ENCODE peak calls at places on chromosomes 11 and 22, in four cellular contexts. C is fibroblast of mammary gland, X is choroid plexus epithelial cell, O is WERI-Rb-1. Q is an unnamed sample.

GRCh38 chr11:118059231-118059940 is 17.5 kb upstream of the TMPRSS4 start:
- DNase-seq in X (no peak), C (no peak), O (no peak), Q (no peak)

GRCh38 chr11:116796548-116796947 is 4.9 kb upstream of the APOA5 start:
- DNase-seq in C (no peak), O (no peak), X (no peak), Q (no peak)

GRCh38 chr11:131666006-131666405 is 295.6 kb downstream of the NTM start:
- DNase-seq in C (no peak), X (no peak), O (no peak), Q (no peak)

GRCh38 chr11:25163421-25163820 is 666.6 kb downstream of the LUZP2 start:
- DNase-seq in C (no peak), X (peak), O (no peak), Q (no peak)

GRCh38 chr22:18028817-18029527 is 4.6 kb upstream of the MICAL3 start:
- DNase-seq in C (no peak), X (no peak), O (no peak), Q (no peak)

GRCh38 chr11:74670171-74670570 is 61.1 kb downstream of the CHRDL2 start:
- DNase-seq in C (no peak), X (no peak), O (no peak), Q (peak)

GRCh38 chr11:56848105-56848809 is 99.8 kb upstream of the OR9G4 start:
- DNase-seq in C (no peak), O (no peak), X (no peak), Q (no peak)

GRCh38 chr22:47139790-47140119 is 377.3 kb downstream of the TBC1D22A start:
- DNase-seq in X (no peak), O (no peak), C (no peak), Q (no peak)

GRCh38 chr22:22565991-22566390 is 6.9 kb upstream of the PRAME start:
- DNase-seq in C (peak), O (no peak), X (peak), Q (no peak)

GRCh38 chr11:97345031-97345430 is 955.2 kb downstream of the JRKL start:
- DNase-seq in X (no peak), C (no peak), O (no peak), Q (no peak)

GRCh38 chr11:44403587-44404322 is 93.8 kb upstream of the ALX4 start:
- DNase-seq in X (no peak), C (no peak), O (no peak), Q (no peak)

GRCh38 chr11:43899094-43899493 is 18.5 kb downstream of the ALKBH3 start:
- DNase-seq in C (no peak), O (no peak), X (no peak), Q (no peak)

GRCh38 chr11:63888170-63889086 is 28.5 kb downstream of the RCOR2 start:
- DNase-seq in O (peak), X (peak), C (peak), Q (peak)

GRCh38 chr11:20353829-20354434 is 9.6 kb upstream of the HTATIP2 start:
- DNase-seq in O (peak), X (peak), C (peak), Q (peak)

GRCh38 chr11:91998466-91998865 is 226.2 kb upstream of the FAT3 start:
- DNase-seq in X (no peak), C (no peak), O (no peak), Q (no peak)

GRCh38 chr11:131674051-131674755 is 303.8 kb downstream of the NTM start:
- DNase-seq in C (peak), X (peak), O (peak), Q (peak)

GRCh38 chr11:13216019-13217006 is 61.3 kb upstream of the BMAL1 start:
- DNase-seq in C (peak), O (no peak), X (peak), Q (peak)

GRCh38 chr11:62708423-62709261 is 1.2 kb downstream of the GNG3 start:
- DNase-seq in C (no peak), X (no peak), O (no peak), Q (peak)

GRCh38 chr11:35763772-35764171 is 101.2 kb downstream of the TRIM44 start:
- DNase-seq in X (no peak), C (no peak), O (no peak), Q (no peak)

DNA sequence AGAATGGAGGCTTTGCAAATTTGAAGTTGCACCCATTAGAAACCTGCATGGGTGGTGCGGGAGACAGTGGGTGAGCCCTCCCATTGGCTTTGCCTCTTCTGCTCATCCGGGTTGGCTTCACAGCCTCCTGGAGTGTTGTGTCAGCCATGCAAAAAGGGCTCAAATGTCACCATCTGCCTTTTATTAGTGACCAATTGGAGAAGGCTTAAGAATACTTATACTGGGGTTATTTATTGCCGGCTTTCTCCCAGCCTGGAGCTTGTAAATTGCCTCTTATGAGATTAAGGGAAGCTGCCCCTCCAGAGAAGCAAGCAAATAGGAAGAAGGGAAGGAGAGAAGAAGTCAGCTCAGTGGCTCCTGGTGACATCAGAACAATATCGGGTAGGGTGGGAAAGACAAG is 182.6 kb downstream of the ST3GAL4 start:
- DNase-seq in O (peak), X (no peak), C (no peak), Q (no peak)
- H3K4me3 ChIP-seq in O (no peak), X (no peak), C (no peak), Q (no peak)

GRCh38 chr11:26996056-26996455 is 2.1 kb downstream of the FIBIN start:
- DNase-seq in X (peak), C (no peak), O (no peak), Q (no peak)

GRCh38 chr11:26994579-26995210 is 783 bp downstream of the FIBIN start:
- DNase-seq in O (no peak), X (no peak), C (no peak), Q (peak)

GRCh38 chr11:26992031-26992541 is 1.8 kb upstream of the FIBIN start:
- DNase-seq in O (no peak), X (peak), C (peak), Q (no peak)

GRCh38 chr11:26993965-26994446 is at the start of gene FIBIN:
- DNase-seq in X (peak), C (peak), O (no peak), Q (peak)
- H3K4me3 ChIP-seq in X (peak), C (peak), O (no peak), Q (peak)

GRCh38 chr22:24437820-24438328 is 10.5 kb downstream of the ADORA2A start:
- DNase-seq in X (no peak), O (no peak), C (no peak), Q (peak)

GRCh38 chr22:24437091-24437490 is 9.7 kb downstream of the ADORA2A start:
- DNase-seq in C (no peak), O (no peak), X (no peak), Q (peak)

GRCh38 chr22:24435861-24436351 is 8.5 kb downstream of the ADORA2A start:
- DNase-seq in X (peak), O (no peak), C (peak), Q (peak)

GRCh38 chr22:24435323-24435645 is 7.9 kb downstream of the ADORA2A start:
- DNase-seq in X (no peak), O (no peak), C (no peak), Q (no peak)

DNA sequence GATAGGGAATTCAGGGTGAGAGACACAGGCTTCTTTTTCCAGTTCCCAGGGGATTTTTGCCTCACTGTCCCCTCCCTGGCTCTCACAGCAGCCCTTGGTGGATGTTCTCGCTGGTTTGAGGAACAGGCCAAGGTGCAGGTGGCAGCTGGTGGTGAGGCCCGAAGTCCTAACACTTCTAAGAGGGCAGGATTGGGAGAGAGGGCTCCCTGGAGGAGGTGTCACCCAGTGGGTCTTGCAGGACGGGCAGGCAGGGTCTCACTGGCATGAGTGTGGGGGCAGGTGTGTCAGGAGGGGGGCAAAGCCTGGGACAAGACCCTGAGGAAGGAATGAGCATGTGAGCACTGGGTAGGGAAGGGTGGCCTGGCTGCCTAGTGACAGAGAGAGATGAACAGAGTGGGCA is 9.2 kb downstream of the ADORA2A start:
- DNase-seq in X (no peak), O (no peak), C (no peak), Q (no peak)
- H3K4me3 ChIP-seq in X (no peak), O (no peak), C (no peak), Q (no peak)

DNA sequence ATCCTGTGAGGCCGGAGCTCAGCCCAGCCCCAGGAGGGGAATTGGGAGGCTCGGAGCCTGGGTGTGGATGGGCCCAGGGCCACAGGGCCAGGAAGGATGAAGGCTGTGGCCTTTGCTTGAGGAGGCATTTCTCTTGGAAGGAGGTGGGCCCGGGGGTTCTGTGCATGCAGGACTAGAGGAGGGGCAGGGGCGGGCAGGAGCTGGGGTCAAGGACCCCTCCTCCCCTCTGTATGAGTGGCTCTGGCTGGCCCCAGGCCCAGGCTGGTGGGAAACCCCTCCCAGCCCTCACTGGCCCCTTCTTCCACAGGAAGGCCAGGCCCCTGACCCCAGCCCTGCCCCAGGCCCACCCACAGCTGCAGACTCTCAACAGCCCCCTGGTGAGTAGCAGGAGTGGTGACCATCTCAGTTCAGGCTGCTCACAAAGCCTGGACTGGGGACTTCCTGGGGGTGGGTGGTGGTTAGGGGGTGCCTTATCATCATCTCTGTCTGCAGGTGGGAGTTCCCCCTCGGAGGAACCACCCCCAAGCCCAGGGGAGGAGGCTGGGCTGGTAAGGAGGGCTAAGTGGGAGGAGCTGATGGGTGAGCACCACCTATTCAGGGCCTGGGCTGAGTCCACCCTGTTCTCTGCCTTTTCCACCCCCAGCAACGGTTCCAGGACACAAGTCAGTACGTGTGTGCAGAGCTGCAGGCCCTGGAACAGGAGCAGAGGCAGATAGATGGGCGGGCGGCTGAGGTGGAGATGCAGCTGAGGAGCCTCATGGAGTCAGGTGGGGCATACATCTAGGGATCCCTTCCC is 6.0 kb downstream of the KCNK7 start:
- DNase-seq in X (peak), O (no peak), C (no peak), Q (no peak)
- H3K4me3 ChIP-seq in X (no peak), O (no peak), C (no peak), Q (no peak)

GRCh38 chr11:424232-424631 is 9.4 kb upstream of the SIGIRR start:
- DNase-seq in O (no peak), X (no peak), C (no peak), Q (no peak)
- H3K4me3 ChIP-seq in O (no peak), X (no peak), C (no peak), Q (no peak)

DNA sequence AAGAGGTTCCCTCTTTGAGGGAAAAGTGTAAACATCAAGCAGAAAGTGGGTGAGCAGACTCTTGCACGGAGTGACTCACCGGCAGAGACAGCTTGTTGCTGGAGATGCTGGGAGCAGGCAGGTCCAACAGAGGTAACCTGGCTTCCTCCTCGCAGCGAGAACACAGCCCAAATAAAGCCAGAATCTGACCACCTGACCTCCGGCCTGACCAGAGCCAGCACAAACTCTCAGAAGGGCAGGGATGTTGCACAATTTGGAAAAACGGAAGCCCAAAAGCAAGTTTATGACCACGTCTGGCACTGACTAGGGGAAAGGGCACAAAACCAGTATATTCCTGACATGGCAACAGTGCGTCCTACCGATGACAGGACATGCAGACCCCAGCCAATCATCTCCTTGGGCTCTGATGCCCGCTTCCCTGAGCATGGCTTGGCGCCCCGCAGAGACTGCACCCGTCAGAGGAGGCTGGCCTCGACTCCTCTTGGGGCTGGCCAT is 5.4 kb downstream of the SMCO4 start:
- DNase-seq in C (peak), X (peak), O (no peak), Q (no peak)
- H3K4me3 ChIP-seq in C (no peak), X (no peak), O (no peak), Q (no peak)

DNA sequence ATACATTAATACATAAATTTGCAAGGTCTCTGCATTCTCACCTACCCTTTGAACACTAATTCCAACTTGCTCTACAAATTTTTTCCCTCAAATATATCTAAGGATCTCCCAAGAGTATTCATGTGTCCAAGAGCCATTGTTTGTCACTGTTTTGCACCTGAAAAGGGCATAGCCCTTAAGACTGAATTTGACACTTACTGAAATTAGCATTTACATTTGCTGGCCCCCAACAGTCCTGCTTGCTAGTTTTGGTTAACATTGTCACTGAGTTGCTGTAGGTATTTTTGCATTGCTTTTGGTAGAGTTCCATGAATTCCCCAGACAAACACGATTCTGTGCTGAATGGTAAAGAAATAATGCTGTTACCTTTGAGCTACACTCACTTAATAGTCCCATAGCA is 57.3 kb downstream of the KCNA4 start:
- DNase-seq in X (no peak), C (no peak), O (no peak), Q (no peak)
- H3K4me3 ChIP-seq in X (no peak), C (no peak), O (no peak), Q (no peak)

DNA sequence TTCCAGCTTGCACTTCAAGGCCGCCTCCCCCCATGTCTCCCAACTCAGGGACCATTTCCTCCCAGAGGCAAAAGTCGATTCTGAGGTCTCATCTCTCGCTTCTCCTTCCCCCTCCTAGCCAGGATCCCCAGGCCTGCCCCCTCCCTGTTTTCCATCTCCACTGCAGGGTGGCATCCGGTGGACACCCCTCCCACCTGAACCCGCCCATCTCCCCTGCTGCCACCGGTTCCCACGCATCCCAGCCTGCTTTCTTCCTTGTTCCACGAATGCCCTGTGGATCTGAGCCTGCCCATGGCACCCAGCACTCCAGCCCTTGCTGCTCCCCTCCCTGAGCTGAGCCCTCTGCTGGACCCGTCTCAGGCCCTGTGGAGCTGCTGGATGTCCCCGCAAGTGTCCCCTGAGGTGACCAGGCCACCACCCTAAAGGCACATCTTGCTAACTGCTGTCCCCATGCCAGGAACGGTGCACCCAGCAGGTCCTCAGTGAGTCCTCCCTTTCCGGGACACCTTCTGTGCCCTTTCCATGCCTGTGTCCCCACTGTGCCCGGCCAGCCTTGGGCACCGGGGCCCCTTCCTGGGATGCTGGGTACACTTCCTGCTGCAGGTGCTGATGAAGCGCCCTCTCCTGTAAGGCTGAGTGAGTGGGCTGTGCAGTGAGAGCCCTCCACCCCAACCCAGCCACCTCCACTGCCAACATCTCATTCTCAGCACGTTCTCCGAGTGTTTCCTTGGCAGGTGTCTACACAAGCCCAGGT is 941 bp downstream of the IL17REL start:
- DNase-seq in C (no peak), O (peak), X (no peak), Q (peak)
- H3K4me3 ChIP-seq in C (no peak), O (no peak), X (no peak), Q (peak)

GRCh38 chr22:19522881-19523239 is 1.4 kb downstream of the CLDN5 start:
- DNase-seq in C (no peak), O (no peak), X (no peak), Q (no peak)

GRCh38 chr22:19520007-19520406 is 4.2 kb downstream of the CLDN5 start:
- DNase-seq in O (no peak), C (no peak), X (no peak), Q (no peak)

GRCh38 chr22:19519041-19519926 is 4.9 kb downstream of the CLDN5 start:
- DNase-seq in X (no peak), C (no peak), O (no peak), Q (no peak)

GRCh38 chr22:19522190-19522880 is 1.9 kb downstream of the CLDN5 start:
- DNase-seq in C (no peak), O (peak), X (no peak), Q (peak)

GRCh38 chr22:19520566-19521305 is 3.5 kb downstream of the CLDN5 start:
- DNase-seq in X (no peak), C (no peak), O (no peak), Q (no peak)
- H3K4me3 ChIP-seq in X (no peak), C (no peak), O (no peak), Q (no peak)

GRCh38 chr11:95720219-95720618 is 69.4 kb downstream of the FAM76B start:
- DNase-seq in C (no peak), O (no peak), X (no peak), Q (no peak)
- H3K4me3 ChIP-seq in C (no peak), O (no peak), X (no peak), Q (no peak)

Q was measured in H7.